ENCODE peak calls at places on chromosomes 12 and 14, in eight cellular contexts. One of them, this sample, is unnamed.
A peak's percentile ranks its signal among the peaks of the same experiment; 100 is the strongest.

GRCh38 chr12:99879439-99879838 is 105.3 kb downstream of the ANKS1B start:
- DNase-seq in AG04450: no peak
- DNase-seq in CD8-positive, alpha-beta T cell: no peak
- DNase-seq in HCT116: no peak
- DNase-seq in ovary: no peak
- DNase-seq in heart left ventricle: no peak
- DNase-seq in sigmoid colon: no peak
- DNase-seq in fibroblast of lung: no peak
- DNase-seq in this sample: no peak

GRCh38 chr12:110093631-110094311 is 30.4 kb upstream of the IFT81 start:
- DNase-seq in AG04450: no peak
- DNase-seq in CD8-positive, alpha-beta T cell: no peak
- DNase-seq in HCT116: no peak
- DNase-seq in ovary: no peak
- DNase-seq in heart left ventricle: no peak
- DNase-seq in sigmoid colon: no peak
- DNase-seq in fibroblast of lung: no peak
- DNase-seq in this sample: no peak

GRCh38 chr12:115920395-115921183 is 356.9 kb downstream of the MED13L start:
- DNase-seq in AG04450: no peak
- DNase-seq in CD8-positive, alpha-beta T cell: no peak
- DNase-seq in HCT116: no peak
- DNase-seq in ovary: no peak
- DNase-seq in heart left ventricle: no peak
- DNase-seq in sigmoid colon: no peak
- DNase-seq in fibroblast of lung: no peak
- DNase-seq in this sample: no peak

GRCh38 chr12:84803661-84804060 is 108.9 kb downstream of the SLC6A15 start:
- DNase-seq in AG04450: no peak
- DNase-seq in CD8-positive, alpha-beta T cell: no peak
- DNase-seq in HCT116: no peak
- DNase-seq in ovary: no peak
- DNase-seq in heart left ventricle: no peak
- DNase-seq in sigmoid colon: no peak
- DNase-seq in fibroblast of lung: no peak
- DNase-seq in this sample: peak; percentile 22

GRCh38 chr14:95953111-95953724 is 76.6 kb downstream of the TUNAR start:
- DNase-seq in AG04450: no peak
- DNase-seq in CD8-positive, alpha-beta T cell: no peak
- DNase-seq in HCT116: no peak
- DNase-seq in ovary: no peak
- DNase-seq in heart left ventricle: no peak
- DNase-seq in sigmoid colon: no peak
- DNase-seq in fibroblast of lung: no peak
- DNase-seq in this sample: peak; percentile 0

GRCh38 chr12:127169321-127170270 is 1097.4 kb upstream of the TMEM132C start:
- DNase-seq in AG04450: no peak
- DNase-seq in CD8-positive, alpha-beta T cell: no peak
- DNase-seq in HCT116: no peak
- DNase-seq in ovary: no peak
- DNase-seq in heart left ventricle: no peak
- DNase-seq in sigmoid colon: no peak
- DNase-seq in fibroblast of lung: no peak
- DNase-seq in this sample: no peak

GRCh38 chr12:62873116-62873825 is 61.7 kb downstream of the PPM1H start:
- DNase-seq in AG04450: no peak
- DNase-seq in CD8-positive, alpha-beta T cell: no peak
- DNase-seq in HCT116: no peak
- DNase-seq in ovary: no peak
- DNase-seq in heart left ventricle: no peak
- DNase-seq in sigmoid colon: no peak
- DNase-seq in fibroblast of lung: no peak
- DNase-seq in this sample: no peak

GRCh38 chr14:99744199-99744872 is 48.9 kb upstream of the EML1 start:
- DNase-seq in AG04450: no peak
- DNase-seq in CD8-positive, alpha-beta T cell: no peak
- DNase-seq in HCT116: no peak
- DNase-seq in ovary: no peak
- DNase-seq in heart left ventricle: peak; percentile 12
- DNase-seq in sigmoid colon: no peak
- DNase-seq in fibroblast of lung: no peak
- DNase-seq in this sample: no peak

GRCh38 chr14:76767681-76768055 is 6.4 kb downstream of the VASH1 start:
- DNase-seq in AG04450: no peak
- DNase-seq in CD8-positive, alpha-beta T cell: no peak
- DNase-seq in HCT116: no peak
- DNase-seq in ovary: no peak
- DNase-seq in heart left ventricle: no peak
- DNase-seq in sigmoid colon: no peak
- DNase-seq in fibroblast of lung: no peak
- DNase-seq in this sample: no peak

GRCh38 chr14:26984318-26985177 is 386.7 kb upstream of the NOVA1 start:
- DNase-seq in AG04450: no peak
- DNase-seq in CD8-positive, alpha-beta T cell: no peak
- DNase-seq in HCT116: peak; percentile 4
- DNase-seq in ovary: peak; percentile 56
- DNase-seq in heart left ventricle: no peak
- DNase-seq in sigmoid colon: peak; percentile 77
- DNase-seq in fibroblast of lung: peak; percentile 76
- DNase-seq in this sample: peak; percentile 16

GRCh38 chr12:87086118-87086891 is 830.1 kb upstream of the MGAT4C start:
- DNase-seq in AG04450: no peak
- DNase-seq in CD8-positive, alpha-beta T cell: no peak
- DNase-seq in HCT116: no peak
- DNase-seq in ovary: no peak
- DNase-seq in heart left ventricle: no peak
- DNase-seq in sigmoid colon: no peak
- DNase-seq in fibroblast of lung: peak; percentile 31
- DNase-seq in this sample: peak; percentile 16

GRCh38 chr14:94773017-94773681 is 3.2 kb upstream of the GSC start:
- DNase-seq in AG04450: no peak
- DNase-seq in CD8-positive, alpha-beta T cell: no peak
- DNase-seq in HCT116: no peak
- DNase-seq in ovary: no peak
- DNase-seq in heart left ventricle: no peak
- DNase-seq in sigmoid colon: no peak
- DNase-seq in fibroblast of lung: no peak
- DNase-seq in this sample: no peak

GRCh38 chr14:68695326-68695768 is 97.5 kb downstream of the ZFP36L1 start:
- DNase-seq in AG04450: peak; percentile 98
- DNase-seq in CD8-positive, alpha-beta T cell: no peak
- DNase-seq in HCT116: peak; percentile 91
- DNase-seq in ovary: no peak
- DNase-seq in heart left ventricle: no peak
- DNase-seq in sigmoid colon: peak; percentile 77
- DNase-seq in fibroblast of lung: peak; percentile 98
- DNase-seq in this sample: peak; percentile 99

GRCh38 chr12:104490850-104491249 is 34.1 kb downstream of the CHST11 start:
- DNase-seq in AG04450: no peak
- DNase-seq in CD8-positive, alpha-beta T cell: no peak
- DNase-seq in HCT116: no peak
- DNase-seq in ovary: no peak
- DNase-seq in heart left ventricle: no peak
- DNase-seq in sigmoid colon: no peak
- DNase-seq in fibroblast of lung: no peak
- DNase-seq in this sample: no peak

GRCh38 chr12:99960312-99960711 is 24.4 kb downstream of the ANKS1B start:
- DNase-seq in AG04450: no peak
- DNase-seq in CD8-positive, alpha-beta T cell: no peak
- DNase-seq in HCT116: no peak
- DNase-seq in ovary: no peak
- DNase-seq in heart left ventricle: no peak
- DNase-seq in sigmoid colon: no peak
- DNase-seq in fibroblast of lung: no peak
- DNase-seq in this sample: no peak

GRCh38 chr14:64899958-64900357 is 14.3 kb upstream of the CHURC1 start:
- DNase-seq in AG04450: no peak
- DNase-seq in CD8-positive, alpha-beta T cell: no peak
- DNase-seq in HCT116: no peak
- DNase-seq in ovary: no peak
- DNase-seq in heart left ventricle: no peak
- DNase-seq in sigmoid colon: no peak
- DNase-seq in fibroblast of lung: no peak
- DNase-seq in this sample: peak; percentile 60

GRCh38 chr14:69685716-69686115 is 74.3 kb downstream of the SUSD6 start:
- DNase-seq in AG04450: no peak
- DNase-seq in CD8-positive, alpha-beta T cell: no peak
- DNase-seq in HCT116: no peak
- DNase-seq in ovary: peak; percentile 73
- DNase-seq in heart left ventricle: peak; percentile 72
- DNase-seq in sigmoid colon: peak; percentile 91
- DNase-seq in fibroblast of lung: peak; percentile 67
- DNase-seq in this sample: no peak

GRCh38 chr12:41882144-41882805 is 262.4 kb downstream of the GXYLT1 start:
- DNase-seq in AG04450: no peak
- DNase-seq in CD8-positive, alpha-beta T cell: no peak
- DNase-seq in HCT116: no peak
- DNase-seq in ovary: no peak
- DNase-seq in heart left ventricle: no peak
- DNase-seq in sigmoid colon: no peak
- DNase-seq in fibroblast of lung: no peak
- DNase-seq in this sample: no peak

GRCh38 chr12:97960741-97961608 is 498.4 kb downstream of the RMST start:
- DNase-seq in AG04450: no peak
- DNase-seq in CD8-positive, alpha-beta T cell: no peak
- DNase-seq in HCT116: peak; percentile 8
- DNase-seq in ovary: no peak
- DNase-seq in heart left ventricle: no peak
- DNase-seq in sigmoid colon: no peak
- DNase-seq in fibroblast of lung: peak; percentile 14
- DNase-seq in this sample: no peak

GRCh38 chr12:127582074-127582473 is 684.9 kb upstream of the TMEM132C start:
- DNase-seq in AG04450: no peak
- DNase-seq in CD8-positive, alpha-beta T cell: no peak
- DNase-seq in HCT116: no peak
- DNase-seq in ovary: no peak
- DNase-seq in heart left ventricle: no peak
- DNase-seq in sigmoid colon: no peak
- DNase-seq in fibroblast of lung: no peak
- DNase-seq in this sample: peak; percentile 28

GRCh38 chr14:36580856-36581831 is 1.3 kb downstream of the NKX2-8 start:
- DNase-seq in AG04450: no peak
- DNase-seq in CD8-positive, alpha-beta T cell: no peak
- DNase-seq in HCT116: no peak
- DNase-seq in ovary: no peak
- DNase-seq in heart left ventricle: peak; percentile 56
- DNase-seq in sigmoid colon: no peak
- DNase-seq in fibroblast of lung: peak; percentile 15
- DNase-seq in this sample: no peak

GRCh38 chr14:63203618-63204406 is 431 bp upstream of the RHOJ start:
- DNase-seq in AG04450: peak; percentile 98
- DNase-seq in CD8-positive, alpha-beta T cell: no peak
- DNase-seq in HCT116: no peak
- DNase-seq in ovary: peak; percentile 80
- DNase-seq in heart left ventricle: peak; percentile 75
- DNase-seq in sigmoid colon: peak; percentile 94
- DNase-seq in fibroblast of lung: peak; percentile 99
- DNase-seq in this sample: peak; percentile 97
- H3K4me3 ChIP-seq in AG04450: peak overlapping the region; percentile 77
- H3K4me3 ChIP-seq in CD8-positive, alpha-beta T cell: no peak overlapping the region
- H3K4me3 ChIP-seq in HCT116: no peak overlapping the region
- H3K4me3 ChIP-seq in ovary: peak overlapping the region; percentile 43
- H3K4me3 ChIP-seq in heart left ventricle: peak overlapping the region; percentile 64
- H3K4me3 ChIP-seq in sigmoid colon: peak overlapping the region; percentile 43
- H3K4me3 ChIP-seq in fibroblast of lung: peak overlapping the region; percentile 80
- H3K4me3 ChIP-seq in this sample: peak overlapping the region; percentile 70

GRCh38 chr14:91273885-91274273 is 29.4 kb upstream of the GPR68 start:
- DNase-seq in AG04450: no peak
- DNase-seq in CD8-positive, alpha-beta T cell: no peak
- DNase-seq in HCT116: no peak
- DNase-seq in ovary: no peak
- DNase-seq in heart left ventricle: peak; percentile 48
- DNase-seq in sigmoid colon: no peak
- DNase-seq in fibroblast of lung: no peak
- DNase-seq in this sample: no peak
- H3K27ac ChIP-seq in AG04450: no peak overlapping the region
- H3K27ac ChIP-seq in CD8-positive, alpha-beta T cell: no peak overlapping the region
- H3K27ac ChIP-seq in HCT116: no peak overlapping the region
- H3K27ac ChIP-seq in ovary: no peak overlapping the region
- H3K27ac ChIP-seq in heart left ventricle: no peak overlapping the region
- H3K27ac ChIP-seq in sigmoid colon: no peak overlapping the region
- H3K27ac ChIP-seq in fibroblast of lung: no peak overlapping the region
- H3K27ac ChIP-seq in this sample: no peak overlapping the region

GRCh38 chr12:19895609-19896008 is 456.3 kb downstream of the AEBP2 start:
- DNase-seq in AG04450: no peak
- DNase-seq in CD8-positive, alpha-beta T cell: no peak
- DNase-seq in HCT116: no peak
- DNase-seq in ovary: no peak
- DNase-seq in heart left ventricle: no peak
- DNase-seq in sigmoid colon: no peak
- DNase-seq in fibroblast of lung: no peak
- DNase-seq in this sample: no peak
- H3K4me3 ChIP-seq in AG04450: no peak overlapping the region
- H3K4me3 ChIP-seq in CD8-positive, alpha-beta T cell: no peak overlapping the region
- H3K4me3 ChIP-seq in HCT116: no peak overlapping the region
- H3K4me3 ChIP-seq in ovary: no peak overlapping the region
- H3K4me3 ChIP-seq in heart left ventricle: no peak overlapping the region
- H3K4me3 ChIP-seq in sigmoid colon: no peak overlapping the region
- H3K4me3 ChIP-seq in fibroblast of lung: no peak overlapping the region
- H3K4me3 ChIP-seq in this sample: no peak overlapping the region

DNA sequence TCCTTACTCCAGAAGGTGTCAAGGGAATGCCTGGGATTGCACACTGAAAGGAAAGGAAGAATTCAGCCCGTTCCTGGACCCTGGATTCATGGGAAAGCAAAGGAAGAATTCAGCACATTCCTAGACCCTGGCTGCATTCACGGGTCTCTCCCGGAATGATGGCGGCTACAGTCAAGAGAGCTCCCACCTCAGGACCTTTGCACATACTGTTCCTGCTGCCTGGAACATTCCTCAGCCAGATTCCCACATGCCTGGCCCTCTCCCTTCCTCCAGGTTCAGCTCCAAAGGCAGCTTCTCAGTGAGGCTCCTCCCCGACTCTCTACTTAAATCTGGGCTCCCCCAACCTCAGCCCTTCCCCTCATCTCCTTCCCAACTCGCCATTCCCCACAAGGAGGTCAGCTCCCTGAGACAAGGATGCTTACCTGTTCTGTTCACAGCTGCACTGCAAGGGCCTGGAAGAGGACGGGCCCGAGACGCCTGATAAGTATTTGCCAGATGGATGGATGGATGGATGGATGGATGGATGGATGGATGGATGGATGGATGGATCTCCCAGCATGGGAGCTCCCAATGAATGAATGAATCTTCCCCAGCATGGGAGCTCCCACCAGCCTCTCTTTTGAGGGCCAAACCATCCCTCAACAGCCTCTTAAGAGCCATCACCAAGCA is 77.4 kb downstream of the NCOR2 start:
- DNase-seq in AG04450: no peak
- DNase-seq in CD8-positive, alpha-beta T cell: no peak
- DNase-seq in HCT116: no peak
- DNase-seq in ovary: peak; percentile 12
- DNase-seq in heart left ventricle: no peak
- DNase-seq in sigmoid colon: no peak
- DNase-seq in fibroblast of lung: no peak
- DNase-seq in this sample: no peak
- H3K27ac ChIP-seq in AG04450: no peak overlapping the region
- H3K27ac ChIP-seq in CD8-positive, alpha-beta T cell: no peak overlapping the region
- H3K27ac ChIP-seq in HCT116: no peak overlapping the region
- H3K27ac ChIP-seq in ovary: no peak overlapping the region
- H3K27ac ChIP-seq in heart left ventricle: peak overlapping the region; percentile 23
- H3K27ac ChIP-seq in sigmoid colon: no peak overlapping the region
- H3K27ac ChIP-seq in fibroblast of lung: no peak overlapping the region
- H3K27ac ChIP-seq in this sample: no peak overlapping the region

GRCh38 chr12:54214553-54215374 is 26.0 kb upstream of the SMUG1 start:
- DNase-seq in AG04450: peak; percentile 60
- DNase-seq in CD8-positive, alpha-beta T cell: peak; percentile 85
- DNase-seq in HCT116: peak; percentile 85
- DNase-seq in ovary: peak; percentile 86
- DNase-seq in heart left ventricle: peak; percentile 91
- DNase-seq in sigmoid colon: peak; percentile 88
- DNase-seq in fibroblast of lung: peak; percentile 87
- DNase-seq in this sample: peak; percentile 71
- H3K4me3 ChIP-seq in AG04450: peak overlapping the region; percentile 39
- H3K4me3 ChIP-seq in CD8-positive, alpha-beta T cell: peak overlapping the region; percentile 47
- H3K4me3 ChIP-seq in HCT116: peak overlapping the region; percentile 30
- H3K4me3 ChIP-seq in ovary: no peak overlapping the region
- H3K4me3 ChIP-seq in heart left ventricle: peak overlapping the region; percentile 37
- H3K4me3 ChIP-seq in sigmoid colon: no peak overlapping the region
- H3K4me3 ChIP-seq in fibroblast of lung: no peak overlapping the region
- H3K4me3 ChIP-seq in this sample: peak overlapping the region; percentile 24

This sample was measured in brain microvascular endothelial cell.